ENCODE peak calls at places on chromosomes 5 and 9, in seven cellular contexts. U, W, P, N, R, X and Q are unnamed samples.

GRCh38 chr9:102497709-102498108 is 497.4 kb upstream of the CYLC2 start:
- DNase-seq in W (no peak), P (no peak), U (no peak), N (no peak), R (no peak), X (no peak), Q (no peak)

GRCh38 chr9:26234865-26235264 is 556.6 kb upstream of the TUSC1 start:
- DNase-seq in R (no peak), W (no peak), X (no peak), N (no peak), U (no peak), P (no peak), Q (no peak)

GRCh38 chr5:177494356-177495195 is 2.8 kb downstream of the PDLIM7 start:
- DNase-seq in W (no peak), X (no peak), N (no peak), P (no peak), R (peak), U (peak), Q (no peak)

GRCh38 chr5:139814191-139814601 is 18.6 kb downstream of the PSD2 start:
- DNase-seq in W (no peak), U (no peak), P (no peak), X (no peak), N (no peak), R (no peak), Q (no peak)

GRCh38 chr9:121765021-121765950 is 113.9 kb downstream of the DAB2IP start:
- DNase-seq in P (no peak), R (no peak), N (no peak), X (no peak), W (no peak), U (peak), Q (no peak)

GRCh38 chr5:128782446-128782845 is 182.8 kb upstream of the SLC27A6 start:
- DNase-seq in N (no peak), P (no peak), W (no peak), U (peak), R (peak), X (no peak), Q (no peak)

GRCh38 chr9:22395585-22396205 is 50.9 kb upstream of the DMRTA1 start:
- DNase-seq in R (no peak), N (no peak), W (no peak), U (no peak), P (no peak), X (no peak), Q (no peak)

GRCh38 chr5:36878421-36879088 is 2.0 kb downstream of the NIPBL start:
- DNase-seq in U (no peak), P (no peak), N (peak), X (no peak), R (no peak), W (no peak), Q (no peak)

GRCh38 chr5:154479160-154479943 is 1.3 kb upstream of the HAND1 start:
- DNase-seq in N (no peak), R (no peak), U (no peak), W (no peak), X (no peak), P (no peak), Q (no peak)